ENCODE peak calls at places on chromosomes 11 and 22, in ten cellular contexts. P is neuronal stem cell, B is cardiac muscle cell, I is GM23248, K is coronary artery, U is upper lobe of right lung, D is AG04450, S is cardiac fibroblast, V is IMR-90, T is brain microvascular endothelial cell. Q is an unnamed sample.

GRCh38 chr22:32801436-32802290 is at the start of gene TIMP3:
- DNase-seq in P (peak; percentile 69), B (peak; percentile 95), I (peak; percentile 93), K (peak; percentile 87), U (peak; percentile 86), D (peak; percentile 73), S (peak; percentile 83), V (peak; percentile 82), T (peak; percentile 72), Q (no peak)

GRCh38 chr22:44822479-44822878 is 70.1 kb downstream of the ARHGAP8 start:
- DNase-seq in P (no peak), B (no peak), I (no peak), K (no peak), U (no peak), D (no peak), S (no peak), V (no peak), T (no peak), Q (no peak)

GRCh38 chr11:11476499-11476898 is 123.4 kb upstream of the CSNK2A3 start:
- DNase-seq in P (no peak), B (no peak), I (no peak), K (no peak), U (no peak), D (no peak), S (no peak), V (no peak), T (no peak), Q (no peak)

GRCh38 chr11:112024178-112024777 is 930 bp upstream of the DLAT start:
- DNase-seq in P (peak; percentile 14), B (no peak), I (no peak), K (no peak), U (no peak), D (no peak), S (no peak), V (no peak), T (no peak), Q (no peak)

GRCh38 chr11:125408281-125408680 is 87.8 kb downstream of the FEZ1 start:
- DNase-seq in P (no peak), B (no peak), I (no peak), K (no peak), U (no peak), D (no peak), S (no peak), V (no peak), T (no peak), Q (no peak)

GRCh38 chr11:12218909-12219308 is 108.5 kb downstream of the MICAL2 start:
- DNase-seq in P (no peak), B (no peak), I (no peak), K (no peak), U (no peak), D (no peak), S (no peak), V (no peak), T (no peak), Q (no peak)

GRCh38 chr11:82229346-82229745 is 504.3 kb downstream of the FAM181B start:
- DNase-seq in P (no peak), B (peak; percentile 53), I (peak; percentile 50), K (no peak), U (no peak), D (no peak), S (peak; percentile 10), V (no peak), T (peak; percentile 18), Q (no peak)

GRCh38 chr11:65968600-65969482 is 7.3 kb downstream of the SART1 start:
- DNase-seq in P (no peak), B (no peak), I (peak; percentile 19), K (no peak), U (no peak), D (no peak), S (no peak), V (no peak), T (no peak), Q (no peak)

GRCh38 chr22:36682835-36683234 is 20.7 kb downstream of the CACNG2 start:
- DNase-seq in P (no peak), B (no peak), I (no peak), K (no peak), U (no peak), D (no peak), S (no peak), V (no peak), T (no peak), Q (no peak)

GRCh38 chr22:47802446-47802845 is 1040.0 kb downstream of the TBC1D22A start:
- DNase-seq in P (no peak), B (no peak), I (no peak), K (peak; percentile 62), U (no peak), D (no peak), S (no peak), V (no peak), T (no peak), Q (no peak)

GRCh38 chr11:2444301-2445106 is at the start of the genes KCNQ1 and TRPM5:
- DNase-seq in P (peak; percentile 48), B (peak; percentile 78), I (no peak), K (no peak), U (peak; percentile 92), D (no peak), S (no peak), V (no peak), T (no peak), Q (no peak)

GRCh38 chr11:16843307-16843706 is 104.9 kb downstream of the C11orf58 start:
- DNase-seq in P (no peak), B (peak; percentile 76), I (peak; percentile 44), K (no peak), U (no peak), D (no peak), S (no peak), V (no peak), T (no peak), Q (no peak)

GRCh38 chr11:60844045-60844869 is 2.3 kb downstream of the CCDC86 start:
- DNase-seq in P (no peak), B (no peak), I (peak; percentile 70), K (no peak), U (no peak), D (no peak), S (no peak), V (peak; percentile 56), T (no peak), Q (no peak)

GRCh38 chr22:43878079-43878795 is 13.6 kb downstream of the PNPLA5 start:
- DNase-seq in P (no peak), B (no peak), I (no peak), K (no peak), U (peak; percentile 30), D (no peak), S (peak; percentile 79), V (peak; percentile 21), T (no peak), Q (no peak)

GRCh38 chr11:80034801-80035200 is 594.0 kb upstream of the TENM4 start:
- DNase-seq in P (no peak), B (no peak), I (no peak), K (no peak), U (no peak), D (no peak), S (no peak), V (no peak), T (no peak), Q (no peak)

GRCh38 chr11:64163951-64164350 is 2.0 kb downstream of the MACROD1 start:
- DNase-seq in P (no peak), B (no peak), I (no peak), K (no peak), U (no peak), D (no peak), S (no peak), V (no peak), T (no peak), Q (no peak)

GRCh38 chr11:12846766-12847615 is 162.1 kb upstream of the RASSF10 start:
- DNase-seq in P (no peak), B (no peak), I (no peak), K (no peak), U (no peak), D (no peak), S (no peak), V (no peak), T (no peak), Q (no peak)

GRCh38 chr11:1112351-1113191 is 37.9 kb downstream of the MUC2 start:
- DNase-seq in P (no peak), B (no peak), I (no peak), K (peak; percentile 54), U (peak; percentile 37), D (no peak), S (no peak), V (no peak), T (no peak), Q (no peak)

DNA sequence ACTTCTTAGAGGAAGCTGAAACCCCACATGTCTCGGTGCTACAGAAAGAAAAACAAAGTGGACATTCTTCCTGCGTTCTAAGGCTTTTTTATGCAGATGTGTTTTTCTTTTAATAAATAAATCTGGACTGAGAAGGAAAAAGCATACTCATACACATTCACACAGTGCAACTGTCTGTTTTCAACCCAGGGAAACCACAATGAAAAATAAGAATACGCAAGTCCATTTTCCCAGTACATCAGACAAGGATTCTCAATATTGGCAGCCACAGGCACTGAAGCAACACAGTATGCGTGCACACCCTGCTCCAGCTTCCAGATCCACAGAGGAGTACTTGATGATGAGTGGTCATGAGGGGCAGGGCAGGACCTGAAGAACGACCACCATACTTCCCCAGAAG is 86.9 kb downstream of the ETS1 start:
- DNase-seq in P (no peak), B (no peak), I (no peak), K (no peak), U (no peak), D (no peak), S (no peak), V (peak; percentile 62), T (peak; percentile 65), Q (no peak)
- H3K4me3 ChIP-seq in P (no peak overlapping the region), B (no peak overlapping the region), I (no peak overlapping the region), K (no peak overlapping the region), U (no peak overlapping the region), D (no peak overlapping the region), S (no peak overlapping the region), V (no peak overlapping the region), T (no peak overlapping the region), Q (no peak overlapping the region)

DNA sequence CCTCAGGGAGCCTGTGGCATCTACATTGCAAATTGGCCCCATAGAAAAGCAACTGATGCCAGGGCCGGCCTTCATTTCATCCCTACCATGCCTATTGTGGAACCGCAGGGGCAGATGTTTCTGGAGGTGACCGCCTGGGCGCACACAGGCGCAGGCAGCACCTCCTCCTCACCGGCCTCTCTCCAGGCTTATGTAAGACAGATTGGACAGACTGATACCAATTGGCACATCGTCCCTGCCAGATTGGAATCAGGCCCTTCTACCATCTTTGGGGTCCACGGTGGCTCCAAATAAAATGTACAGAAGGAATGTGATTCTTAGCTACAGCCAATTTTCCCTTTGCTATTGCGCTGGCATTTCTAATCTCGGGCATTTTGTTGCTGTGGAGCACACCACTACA is 732.6 kb downstream of the NTM start:
- DNase-seq in P (no peak), B (no peak), I (no peak), K (no peak), U (no peak), D (no peak), S (no peak), V (no peak), T (no peak), Q (no peak)
- H3K4me3 ChIP-seq in P (no peak overlapping the region), B (no peak overlapping the region), I (no peak overlapping the region), K (no peak overlapping the region), U (no peak overlapping the region), D (no peak overlapping the region), S (no peak overlapping the region), V (no peak overlapping the region), T (no peak overlapping the region), Q (no peak overlapping the region)

GRCh38 chr22:35611891-35612576 is 5.1 kb downstream of the MB start:
- DNase-seq in P (no peak), B (no peak), I (no peak), K (no peak), U (no peak), D (no peak), S (no peak), V (no peak), T (no peak), Q (no peak)
- H3K4me3 ChIP-seq in P (no peak overlapping the region), B (no peak overlapping the region), I (no peak overlapping the region), K (no peak overlapping the region), U (no peak overlapping the region), D (no peak overlapping the region), S (no peak overlapping the region), V (no peak overlapping the region), T (no peak overlapping the region), Q (no peak overlapping the region)

GRCh38 chr22:41842996-41843970 is 10.4 kb downstream of the SREBF2 start:
- DNase-seq in P (no peak), B (no peak), I (no peak), K (no peak), U (no peak), D (no peak), S (no peak), V (no peak), T (no peak), Q (no peak)
- H3K4me3 ChIP-seq in P (no peak overlapping the region), B (no peak overlapping the region), I (no peak overlapping the region), K (no peak overlapping the region), U (no peak overlapping the region), D (no peak overlapping the region), S (no peak overlapping the region), V (no peak overlapping the region), T (no peak overlapping the region), Q (no peak overlapping the region)

Q was measured in skeletal muscle cell.